ENCODE peak calls at places on chromosomes 5 and 9, in five cellular contexts. One of them, this sample, is unnamed.

GRCh38 chr9:108056805-108057386 is 567.3 kb upstream of the KLF4 start:
- DNase-seq in esophagus squamous epithelium: no peak
- DNase-seq in kidney epithelial cell: peak; percentile 49
- DNase-seq in fibroblast of lung: peak; percentile 72
- DNase-seq in lung: no peak
- DNase-seq in this sample: peak; percentile 49

GRCh38 chr5:127213231-127213630 is 77.4 kb upstream of the MEGF10 start:
- DNase-seq in esophagus squamous epithelium: no peak
- DNase-seq in kidney epithelial cell: no peak
- DNase-seq in fibroblast of lung: no peak
- DNase-seq in lung: no peak
- DNase-seq in this sample: no peak

GRCh38 chr9:136337416-136338395 is 10.4 kb downstream of the GPSM1 start:
- DNase-seq in esophagus squamous epithelium: no peak
- DNase-seq in kidney epithelial cell: no peak
- DNase-seq in fibroblast of lung: no peak
- DNase-seq in lung: no peak
- DNase-seq in this sample: no peak

GRCh38 chr5:102545175-102545574 is 46.4 kb upstream of the SLCO6A1 start:
- DNase-seq in esophagus squamous epithelium: no peak
- DNase-seq in kidney epithelial cell: no peak
- DNase-seq in fibroblast of lung: no peak
- DNase-seq in lung: no peak
- DNase-seq in this sample: no peak

GRCh38 chr5:178205010-178205748 is 846 bp downstream of the HNRNPAB start:
- DNase-seq in esophagus squamous epithelium: no peak
- DNase-seq in kidney epithelial cell: no peak
- DNase-seq in fibroblast of lung: peak; percentile 73
- DNase-seq in lung: peak; percentile 84
- DNase-seq in this sample: no peak

GRCh38 chr5:111367081-111367480 is 142.9 kb downstream of the CAMK4 start:
- DNase-seq in esophagus squamous epithelium: no peak
- DNase-seq in kidney epithelial cell: no peak
- DNase-seq in fibroblast of lung: no peak
- DNase-seq in lung: no peak
- DNase-seq in this sample: no peak

GRCh38 chr9:14992025-14992424 is 81.8 kb upstream of the FREM1 start:
- DNase-seq in esophagus squamous epithelium: no peak
- DNase-seq in kidney epithelial cell: no peak
- DNase-seq in fibroblast of lung: no peak
- DNase-seq in lung: no peak
- DNase-seq in this sample: no peak

GRCh38 chr9:95134457-95134881 is 183.0 kb downstream of the FANCC start:
- DNase-seq in esophagus squamous epithelium: no peak
- DNase-seq in kidney epithelial cell: no peak
- DNase-seq in fibroblast of lung: no peak
- DNase-seq in lung: no peak
- DNase-seq in this sample: no peak

GRCh38 chr9:72442212-72442607 is 77.2 kb upstream of the ZFAND5 start:
- DNase-seq in esophagus squamous epithelium: no peak
- DNase-seq in kidney epithelial cell: peak; percentile 86
- DNase-seq in fibroblast of lung: peak; percentile 53
- DNase-seq in lung: no peak
- DNase-seq in this sample: peak; percentile 68

GRCh38 chr5:107149243-107149642 is 521.5 kb downstream of the EFNA5 start:
- DNase-seq in esophagus squamous epithelium: no peak
- DNase-seq in kidney epithelial cell: no peak
- DNase-seq in fibroblast of lung: no peak
- DNase-seq in lung: no peak
- DNase-seq in this sample: no peak

GRCh38 chr9:7844283-7844682 is 44.7 kb upstream of the DMAC1 start:
- DNase-seq in esophagus squamous epithelium: no peak
- DNase-seq in kidney epithelial cell: no peak
- DNase-seq in fibroblast of lung: peak; percentile 45
- DNase-seq in lung: no peak
- DNase-seq in this sample: no peak

GRCh38 chr5:123176224-123176937 is 87.3 kb downstream of the PRDM6 start:
- DNase-seq in esophagus squamous epithelium: no peak
- DNase-seq in kidney epithelial cell: no peak
- DNase-seq in fibroblast of lung: peak; percentile 49
- DNase-seq in lung: no peak
- DNase-seq in this sample: no peak

GRCh38 chr5:104344809-104345512 is 782.4 kb upstream of the NUDT12 start:
- DNase-seq in esophagus squamous epithelium: no peak
- DNase-seq in kidney epithelial cell: peak; percentile 12
- DNase-seq in fibroblast of lung: peak; percentile 41
- DNase-seq in lung: no peak
- DNase-seq in this sample: no peak

GRCh38 chr5:9610344-9610743 is 19.8 kb downstream of the TAS2R1 start:
- DNase-seq in esophagus squamous epithelium: no peak
- DNase-seq in kidney epithelial cell: no peak
- DNase-seq in fibroblast of lung: no peak
- DNase-seq in lung: no peak
- DNase-seq in this sample: no peak

GRCh38 chr9:95363051-95363841 is 45.7 kb upstream of the FANCC start:
- DNase-seq in esophagus squamous epithelium: no peak
- DNase-seq in kidney epithelial cell: no peak
- DNase-seq in fibroblast of lung: peak; percentile 39
- DNase-seq in lung: no peak
- DNase-seq in this sample: peak; percentile 8

GRCh38 chr9:97109194-97109811 is 70.4 kb upstream of the CTSV start:
- DNase-seq in esophagus squamous epithelium: no peak
- DNase-seq in kidney epithelial cell: peak; percentile 19
- DNase-seq in fibroblast of lung: peak; percentile 31
- DNase-seq in lung: no peak
- DNase-seq in this sample: no peak

GRCh38 chr5:80569086-80569960 is 757 bp downstream of the ANKRD34B start:
- DNase-seq in esophagus squamous epithelium: no peak
- DNase-seq in kidney epithelial cell: no peak
- DNase-seq in fibroblast of lung: no peak
- DNase-seq in lung: no peak
- DNase-seq in this sample: no peak

GRCh38 chr5:32585446-32586250 is at the start of gene SUB1:
- DNase-seq in esophagus squamous epithelium: peak; percentile 53
- DNase-seq in kidney epithelial cell: peak; percentile 62
- DNase-seq in fibroblast of lung: peak; percentile 91
- DNase-seq in lung: peak; percentile 94
- DNase-seq in this sample: peak; percentile 47
- TF ChIP-seq CTCF in esophagus squamous epithelium: no peak
- TF ChIP-seq CTCF in kidney epithelial cell: no peak
- TF ChIP-seq CTCF in fibroblast of lung: no peak
- TF ChIP-seq CTCF in lung: no peak
- TF ChIP-seq CTCF in this sample: peak; percentile 24

GRCh38 chr5:119339965-119340364 is 15.9 kb upstream of the TNFAIP8 start:
- DNase-seq in esophagus squamous epithelium: no peak
- DNase-seq in kidney epithelial cell: no peak
- DNase-seq in fibroblast of lung: no peak
- DNase-seq in lung: no peak
- DNase-seq in this sample: no peak

GRCh38 chr5:119336262-119336661 is 19.6 kb upstream of the TNFAIP8 start:
- DNase-seq in esophagus squamous epithelium: no peak
- DNase-seq in kidney epithelial cell: no peak
- DNase-seq in fibroblast of lung: no peak
- DNase-seq in lung: no peak
- DNase-seq in this sample: no peak

GRCh38 chr5:119336846-119337564 is 18.8 kb upstream of the TNFAIP8 start:
- DNase-seq in esophagus squamous epithelium: no peak
- DNase-seq in kidney epithelial cell: no peak
- DNase-seq in fibroblast of lung: no peak
- DNase-seq in lung: no peak
- DNase-seq in this sample: no peak

GRCh38 chr5:119339344-119339743 is 16.5 kb upstream of the TNFAIP8 start:
- DNase-seq in esophagus squamous epithelium: no peak
- DNase-seq in kidney epithelial cell: no peak
- DNase-seq in fibroblast of lung: no peak
- DNase-seq in lung: no peak
- DNase-seq in this sample: no peak

GRCh38 chr5:119338326-119338957 is 17.4 kb upstream of the TNFAIP8 start:
- DNase-seq in esophagus squamous epithelium: no peak
- DNase-seq in kidney epithelial cell: no peak
- DNase-seq in fibroblast of lung: no peak
- DNase-seq in lung: no peak
- DNase-seq in this sample: no peak
- H3K4me3 ChIP-seq in esophagus squamous epithelium: no peak overlapping the region
- H3K4me3 ChIP-seq in kidney epithelial cell: no peak overlapping the region
- H3K4me3 ChIP-seq in fibroblast of lung: no peak overlapping the region
- H3K4me3 ChIP-seq in lung: no peak overlapping the region
- H3K4me3 ChIP-seq in this sample: no peak overlapping the region

GRCh38 chr5:153952057-153952456 is 86.7 kb downstream of the FAM114A2 start:
- DNase-seq in esophagus squamous epithelium: no peak
- DNase-seq in kidney epithelial cell: no peak
- DNase-seq in fibroblast of lung: no peak
- DNase-seq in lung: no peak
- DNase-seq in this sample: no peak
- TF ChIP-seq CTCF in esophagus squamous epithelium: no peak
- TF ChIP-seq CTCF in kidney epithelial cell: no peak
- TF ChIP-seq CTCF in fibroblast of lung: no peak
- TF ChIP-seq CTCF in lung: no peak
- TF ChIP-seq CTCF in this sample: no peak

DNA sequence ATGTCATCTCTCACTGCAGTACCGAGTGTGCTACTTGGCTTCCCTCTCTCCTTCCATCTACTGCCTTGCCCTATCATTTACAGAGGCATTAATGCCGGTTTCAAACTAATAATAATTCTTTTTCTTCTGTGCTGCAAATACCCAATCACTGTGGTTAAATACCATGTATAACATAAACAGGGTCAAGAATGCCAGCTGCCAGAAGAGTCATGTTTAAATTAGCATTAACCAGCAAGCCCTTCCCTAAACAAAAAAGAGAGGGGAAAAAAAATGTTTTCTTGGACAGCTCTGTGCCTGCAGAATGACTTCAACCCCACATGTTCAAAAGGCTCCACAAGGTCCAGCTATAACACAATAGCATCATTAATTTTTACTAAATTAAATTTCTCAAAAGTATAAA is 4.1 kb downstream of the LPAR1 start:
- DNase-seq in esophagus squamous epithelium: no peak
- DNase-seq in kidney epithelial cell: no peak
- DNase-seq in fibroblast of lung: peak; percentile 84
- DNase-seq in lung: no peak
- DNase-seq in this sample: no peak
- H3K4me3 ChIP-seq in esophagus squamous epithelium: no peak overlapping the region
- H3K4me3 ChIP-seq in kidney epithelial cell: no peak overlapping the region
- H3K4me3 ChIP-seq in fibroblast of lung: peak overlapping the region; percentile 3
- H3K4me3 ChIP-seq in lung: no peak overlapping the region
- H3K4me3 ChIP-seq in this sample: no peak overlapping the region

GRCh38 chr5:133996683-133997252 is 8.0 kb downstream of the VDAC1 start:
- DNase-seq in esophagus squamous epithelium: no peak
- DNase-seq in kidney epithelial cell: no peak
- DNase-seq in fibroblast of lung: no peak
- DNase-seq in lung: no peak
- DNase-seq in this sample: no peak
- TF ChIP-seq CTCF in esophagus squamous epithelium: no peak
- TF ChIP-seq CTCF in kidney epithelial cell: peak; percentile 57
- TF ChIP-seq CTCF in fibroblast of lung: peak; percentile 38
- TF ChIP-seq CTCF in lung: no peak
- TF ChIP-seq CTCF in this sample: peak; percentile 53

DNA sequence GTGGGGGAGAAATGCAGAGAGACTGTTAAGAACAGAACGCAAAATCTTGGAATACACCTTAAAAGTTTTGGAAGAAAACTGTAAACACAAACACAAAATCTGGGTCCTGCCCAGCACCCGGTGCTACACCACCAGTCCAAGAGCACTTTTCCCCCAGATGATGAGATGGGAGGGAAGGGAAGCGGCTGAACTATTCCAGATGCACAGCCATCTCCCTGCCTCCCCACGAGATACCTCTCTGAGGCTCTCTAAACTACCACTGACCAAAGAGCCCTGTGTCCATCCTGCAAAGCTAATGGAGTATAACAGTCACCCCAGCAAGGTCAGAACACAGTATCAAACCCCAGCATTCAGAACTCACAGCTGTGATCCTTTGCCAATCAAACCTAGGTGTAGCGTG is 8.0 kb downstream of the SPARC start:
- DNase-seq in esophagus squamous epithelium: no peak
- DNase-seq in kidney epithelial cell: no peak
- DNase-seq in fibroblast of lung: no peak
- DNase-seq in lung: no peak
- DNase-seq in this sample: no peak
- H3K4me3 ChIP-seq in esophagus squamous epithelium: no peak overlapping the region
- H3K4me3 ChIP-seq in kidney epithelial cell: no peak overlapping the region
- H3K4me3 ChIP-seq in fibroblast of lung: peak overlapping the region; percentile 5
- H3K4me3 ChIP-seq in lung: no peak overlapping the region
- H3K4me3 ChIP-seq in this sample: no peak overlapping the region

GRCh38 chr5:60295423-60295822 is 401.9 kb upstream of the PDE4D start:
- DNase-seq in esophagus squamous epithelium: no peak
- DNase-seq in kidney epithelial cell: no peak
- DNase-seq in fibroblast of lung: peak; percentile 19
- DNase-seq in lung: no peak
- DNase-seq in this sample: no peak
- TF ChIP-seq CTCF in esophagus squamous epithelium: peak; percentile 19
- TF ChIP-seq CTCF in kidney epithelial cell: peak; percentile 64
- TF ChIP-seq CTCF in fibroblast of lung: peak; percentile 27
- TF ChIP-seq CTCF in lung: no peak
- TF ChIP-seq CTCF in this sample: peak; percentile 55

DNA sequence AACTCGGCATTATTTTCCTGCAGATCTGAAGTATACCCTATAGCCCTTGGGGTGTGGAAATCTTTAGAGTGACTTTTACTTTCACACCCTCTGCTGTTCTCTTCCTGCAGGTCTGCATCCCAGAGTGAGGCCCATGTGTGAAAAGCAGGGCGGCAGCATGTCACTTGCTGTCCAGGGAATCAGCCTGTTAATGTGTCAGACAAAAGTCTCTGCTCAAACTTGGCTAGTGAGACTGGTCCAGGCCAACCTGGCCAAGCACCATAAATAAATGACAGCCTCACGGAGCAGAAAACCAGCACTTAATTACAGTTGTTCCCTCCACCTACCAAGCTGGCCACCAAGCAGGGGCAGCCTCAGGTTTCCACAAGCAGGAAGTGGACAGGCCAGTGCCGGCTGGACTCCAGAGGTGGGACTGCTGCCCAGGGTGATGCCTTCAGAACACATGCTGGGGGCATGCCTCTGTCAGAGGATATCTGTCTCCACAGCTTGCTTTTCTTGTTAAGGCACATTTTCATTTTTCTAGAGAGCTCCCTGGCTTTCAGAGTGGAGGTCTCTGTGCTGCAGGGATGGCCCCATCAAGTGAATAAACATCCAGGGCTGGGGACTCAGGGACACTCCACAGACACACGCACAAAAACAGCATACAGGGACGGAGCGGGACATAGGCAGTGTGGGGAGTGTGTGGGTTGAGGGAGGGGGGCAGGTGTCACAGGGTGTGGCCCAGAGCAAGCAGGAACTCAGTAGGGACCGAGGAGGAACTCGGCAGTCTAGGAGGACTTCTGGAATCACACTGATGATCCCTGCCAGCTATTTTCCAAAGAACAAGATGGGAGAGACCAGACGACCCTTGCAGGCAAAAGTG is 243.8 kb upstream of the IRX1 start:
- DNase-seq in esophagus squamous epithelium: no peak
- DNase-seq in kidney epithelial cell: no peak
- DNase-seq in fibroblast of lung: no peak
- DNase-seq in lung: no peak
- DNase-seq in this sample: no peak
- H3K4me3 ChIP-seq in esophagus squamous epithelium: no peak overlapping the region
- H3K4me3 ChIP-seq in kidney epithelial cell: no peak overlapping the region
- H3K4me3 ChIP-seq in fibroblast of lung: no peak overlapping the region
- H3K4me3 ChIP-seq in lung: no peak overlapping the region
- H3K4me3 ChIP-seq in this sample: no peak overlapping the region